ENCODE peak calls at places on chromosomes 13 and 19, in nine cellular contexts. C is NCI-H510A treated with DMSO at 0.1 percent for 48 hours; W is psoas muscle; N is fibroblast of mammary gland; O is midbrain; G is activated T-cell treated with anti-CD3 and anti-CD28 coated beads, Interleukin-2, amount 50 U/mL, for 4 hours; D is memory B cell; R is T-helper 17 cell; Q is stimulated activated CD8-positive, alpha-beta memory T cell treated with anti-CD3 and anti-CD28 coated beads, Interleukin-7, amount 100 ng/mL, for 24 hours. Z is an unnamed sample.
A peak's percentile ranks its signal among the peaks of the same experiment; 100 is the strongest.

GRCh38 chr19:16210168-16210567 is 12.5 kb downstream of the AP1M1 start:
- DNase-seq in N (no peak), G (no peak), D (no peak), Q (no peak), C (no peak), R (no peak), W (no peak), O (no peak), Z (no peak)

GRCh38 chr19:12767150-12767549 is 8.2 kb downstream of the HOOK2 start:
- DNase-seq in D (no peak), G (no peak), W (no peak), N (no peak), Q (no peak), R (no peak), O (no peak), C (no peak), Z (no peak)

GRCh38 chr19:48400018-48400742 is 6.7 kb downstream of the GRIN2D start:
- DNase-seq in W (peak; percentile 52), C (peak; percentile 78), O (no peak), R (no peak), Q (no peak), D (no peak), G (no peak), N (peak; percentile 91), Z (no peak)

GRCh38 chr13:113932060-113932459 is 41.8 kb downstream of the C13orf46 start:
- DNase-seq in D (no peak), G (no peak), N (no peak), O (no peak), C (no peak), R (no peak), Q (no peak), W (peak; percentile 9), Z (no peak)

GRCh38 chr13:73268306-73268705 is 209.5 kb downstream of the KLF5 start:
- DNase-seq in Q (no peak), R (no peak), W (peak; percentile 15), G (no peak), C (no peak), O (no peak), D (no peak), N (peak; percentile 64), Z (no peak)

GRCh38 chr13:36818483-36819063 is 449 bp upstream of the RFXAP start:
- DNase-seq in R (no peak), Q (no peak), G (no peak), O (no peak), W (no peak), C (peak; percentile 36), D (no peak), N (peak; percentile 24), Z (no peak)

GRCh38 chr13:78759704-78760103 is 100.7 kb upstream of the OBI1 start:
- DNase-seq in R (no peak), W (no peak), D (no peak), G (no peak), N (no peak), O (no peak), C (no peak), Q (no peak), Z (no peak)

GRCh38 chr19:55620410-55620809 is 4.0 kb downstream of the ZNF784 start:
- DNase-seq in W (no peak), N (no peak), Q (no peak), C (no peak), R (no peak), G (peak; percentile 34), D (no peak), O (no peak), Z (no peak)

GRCh38 chr13:93289842-93290241 is 63.2 kb downstream of the GPC6 start:
- DNase-seq in Q (no peak), W (no peak), R (no peak), O (no peak), G (no peak), D (no peak), N (no peak), C (peak; percentile 45), Z (no peak)

GRCh38 chr19:17209126-17210036 is 5.8 kb upstream of the USE1 start:
- DNase-seq in D (peak; percentile 44), G (no peak), Q (peak; percentile 27), N (peak; percentile 51), O (no peak), W (no peak), C (no peak), R (no peak), Z (no peak)

GRCh38 chr13:30142502-30143211 is 164.7 kb downstream of the KATNAL1 start:
- DNase-seq in O (no peak), W (peak; percentile 64), C (no peak), D (no peak), R (no peak), N (peak; percentile 97), G (no peak), Q (no peak), Z (no peak)

GRCh38 chr13:59510377-59510776 is 653.4 kb downstream of the DIAPH3 start:
- DNase-seq in R (no peak), Q (no peak), W (no peak), D (no peak), C (no peak), G (no peak), N (no peak), O (no peak), Z (no peak)

GRCh38 chr19:13597625-13598024 is 91.3 kb upstream of the CACNA1A start:
- DNase-seq in G (peak; percentile 14), R (no peak), N (peak; percentile 76), D (peak; percentile 36), C (peak; percentile 91), O (peak; percentile 79), W (peak; percentile 19), Q (no peak), Z (no peak)

GRCh38 chr13:39306639-39307589 is 268.7 kb downstream of the NHLRC3 start:
- DNase-seq in N (no peak), Q (no peak), C (no peak), W (no peak), D (no peak), O (no peak), R (no peak), G (no peak), Z (no peak)

GRCh38 chr13:85798999-85799646 is at the start of gene SLITRK6:
- DNase-seq in W (no peak), O (no peak), D (no peak), N (peak; percentile 48), C (peak; percentile 85), R (no peak), Q (no peak), G (no peak), Z (no peak)

GRCh38 chr13:21638319-21639282 is 32.3 kb upstream of the FGF9 start:
- DNase-seq in O (peak; percentile 11), N (peak; percentile 25), G (peak; percentile 21), Q (no peak), R (no peak), D (peak; percentile 35), W (no peak), C (peak; percentile 36), Z (no peak)